ENCODE peak calls at places on chromosomes 13 and 19, in ten cellular contexts. One of them, this sample, is unnamed. For H3K4me1, the result is how much of the 10 kb centered on the place peaks cover.

GRCh38 chr13:99919132-99919531 is 52.4 kb downstream of the ZIC5 start:
- DNase-seq in fibroblast of lung: no peak
- DNase-seq in A673: no peak
- DNase-seq in neural progenitor cell: no peak
- DNase-seq in left lung: no peak
- DNase-seq in pancreas: no peak
- DNase-seq in CD8-positive, alpha-beta memory T cell: no peak
- DNase-seq in psoas muscle: no peak
- DNase-seq in GM23248: no peak
- DNase-seq in HCT116: no peak
- DNase-seq in this sample: peak

GRCh38 chr13:26247011-26247410 is 6.9 kb upstream of the CDK8 start:
- DNase-seq in fibroblast of lung: no peak
- DNase-seq in A673: no peak
- DNase-seq in neural progenitor cell: no peak
- DNase-seq in left lung: no peak
- DNase-seq in pancreas: no peak
- DNase-seq in CD8-positive, alpha-beta memory T cell: no peak
- DNase-seq in psoas muscle: no peak
- DNase-seq in GM23248: no peak
- DNase-seq in HCT116: no peak
- DNase-seq in this sample: peak

GRCh38 chr13:29474991-29475390 is 120.5 kb downstream of the SLC7A1 start:
- DNase-seq in fibroblast of lung: peak
- DNase-seq in A673: no peak
- DNase-seq in neural progenitor cell: no peak
- DNase-seq in left lung: no peak
- DNase-seq in pancreas: no peak
- DNase-seq in CD8-positive, alpha-beta memory T cell: no peak
- DNase-seq in psoas muscle: no peak
- DNase-seq in GM23248: peak
- DNase-seq in HCT116: no peak
- DNase-seq in this sample: peak

GRCh38 chr19:15869109-15869555 is 28.7 kb downstream of the CYP4F2 start:
- DNase-seq in fibroblast of lung: peak
- DNase-seq in A673: peak
- DNase-seq in neural progenitor cell: no peak
- DNase-seq in left lung: no peak
- DNase-seq in pancreas: no peak
- DNase-seq in CD8-positive, alpha-beta memory T cell: peak
- DNase-seq in psoas muscle: no peak
- DNase-seq in GM23248: peak
- DNase-seq in HCT116: peak
- DNase-seq in this sample: peak

GRCh38 chr19:33167438-33167837 is 26.7 kb upstream of the LRP3 start:
- DNase-seq in fibroblast of lung: no peak
- DNase-seq in A673: no peak
- DNase-seq in neural progenitor cell: no peak
- DNase-seq in left lung: no peak
- DNase-seq in pancreas: no peak
- DNase-seq in CD8-positive, alpha-beta memory T cell: no peak
- DNase-seq in psoas muscle: no peak
- DNase-seq in GM23248: no peak
- DNase-seq in HCT116: no peak
- DNase-seq in this sample: no peak

GRCh38 chr13:30362869-30363268 is 55.5 kb upstream of the KATNAL1 start:
- DNase-seq in fibroblast of lung: no peak
- DNase-seq in A673: no peak
- DNase-seq in neural progenitor cell: no peak
- DNase-seq in left lung: no peak
- DNase-seq in pancreas: no peak
- DNase-seq in CD8-positive, alpha-beta memory T cell: no peak
- DNase-seq in psoas muscle: no peak
- DNase-seq in GM23248: peak
- DNase-seq in HCT116: no peak
- DNase-seq in this sample: no peak

GRCh38 chr13:106083620-106084350 is 451.7 kb downstream of the EFNB2 start:
- DNase-seq in fibroblast of lung: peak
- DNase-seq in A673: peak
- DNase-seq in neural progenitor cell: peak
- DNase-seq in left lung: no peak
- DNase-seq in pancreas: no peak
- DNase-seq in CD8-positive, alpha-beta memory T cell: no peak
- DNase-seq in psoas muscle: no peak
- DNase-seq in GM23248: peak
- DNase-seq in HCT116: peak
- DNase-seq in this sample: no peak

GRCh38 chr13:46668302-46668720 is 115.3 kb downstream of the LRCH1 start:
- DNase-seq in fibroblast of lung: peak
- DNase-seq in A673: peak
- DNase-seq in neural progenitor cell: no peak
- DNase-seq in left lung: peak
- DNase-seq in pancreas: no peak
- DNase-seq in CD8-positive, alpha-beta memory T cell: no peak
- DNase-seq in psoas muscle: no peak
- DNase-seq in GM23248: peak
- DNase-seq in HCT116: no peak
- DNase-seq in this sample: no peak

DNA sequence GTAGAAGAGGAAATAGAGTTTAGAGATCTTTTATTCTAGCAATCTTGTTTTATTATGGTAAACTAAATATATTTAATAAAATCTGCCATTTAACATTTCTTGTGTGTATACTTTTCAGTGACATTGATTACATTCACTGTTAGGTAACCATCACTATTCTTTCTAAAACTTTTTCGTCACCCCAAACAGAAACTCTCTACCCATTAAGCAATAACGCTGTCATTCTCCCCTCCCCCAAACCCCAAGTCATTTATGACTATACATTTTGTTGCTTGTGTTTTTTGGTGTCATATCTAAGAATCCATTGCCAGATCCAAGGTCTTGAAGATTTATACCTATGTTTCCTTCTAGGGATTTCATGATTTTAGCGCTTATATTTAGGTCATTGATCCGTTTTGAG is 10.6 kb downstream of the URI1 start:
- DNase-seq in fibroblast of lung: no peak
- DNase-seq in A673: no peak
- DNase-seq in neural progenitor cell: no peak
- DNase-seq in left lung: no peak
- DNase-seq in pancreas: no peak
- DNase-seq in CD8-positive, alpha-beta memory T cell: no peak
- DNase-seq in psoas muscle: no peak
- DNase-seq in GM23248: no peak
- DNase-seq in HCT116: no peak
- DNase-seq in this sample: no peak
- H3K27ac ChIP-seq in fibroblast of lung: no peak
- H3K27ac ChIP-seq in A673: peak
- H3K27ac ChIP-seq in neural progenitor cell: no peak
- H3K27ac ChIP-seq in left lung: no peak
- H3K27ac ChIP-seq in pancreas: no peak
- H3K27ac ChIP-seq in CD8-positive, alpha-beta memory T cell: no peak
- H3K27ac ChIP-seq in psoas muscle: no peak
- H3K27ac ChIP-seq in GM23248: no peak
- H3K27ac ChIP-seq in HCT116: no peak
- H3K27ac ChIP-seq in this sample: no peak

GRCh38 chr13:43572601-43573360 is 214.0 kb downstream of the ENOX1 start:
- DNase-seq in fibroblast of lung: no peak
- DNase-seq in A673: peak
- DNase-seq in neural progenitor cell: peak
- DNase-seq in left lung: no peak
- DNase-seq in pancreas: no peak
- DNase-seq in CD8-positive, alpha-beta memory T cell: no peak
- DNase-seq in psoas muscle: no peak
- DNase-seq in GM23248: peak
- DNase-seq in HCT116: no peak
- DNase-seq in this sample: peak

GRCh38 chr13:43567608-43568007 is 219.2 kb downstream of the ENOX1 start:
- DNase-seq in fibroblast of lung: peak
- DNase-seq in A673: no peak
- DNase-seq in neural progenitor cell: no peak
- DNase-seq in left lung: no peak
- DNase-seq in pancreas: no peak
- DNase-seq in CD8-positive, alpha-beta memory T cell: no peak
- DNase-seq in psoas muscle: no peak
- DNase-seq in GM23248: peak
- DNase-seq in HCT116: no peak
- DNase-seq in this sample: no peak

GRCh38 chr13:43573787-43574562 is 212.8 kb downstream of the ENOX1 start:
- DNase-seq in fibroblast of lung: peak
- DNase-seq in A673: peak
- DNase-seq in neural progenitor cell: no peak
- DNase-seq in left lung: no peak
- DNase-seq in pancreas: no peak
- DNase-seq in CD8-positive, alpha-beta memory T cell: no peak
- DNase-seq in psoas muscle: no peak
- DNase-seq in GM23248: no peak
- DNase-seq in HCT116: no peak
- DNase-seq in this sample: no peak

GRCh38 chr13:43573361-43573740 is 213.4 kb downstream of the ENOX1 start:
- DNase-seq in fibroblast of lung: no peak
- DNase-seq in A673: peak
- DNase-seq in neural progenitor cell: no peak
- DNase-seq in left lung: no peak
- DNase-seq in pancreas: no peak
- DNase-seq in CD8-positive, alpha-beta memory T cell: no peak
- DNase-seq in psoas muscle: no peak
- DNase-seq in GM23248: no peak
- DNase-seq in HCT116: no peak
- DNase-seq in this sample: no peak

GRCh38 chr13:43569688-43570087 is 217.1 kb downstream of the ENOX1 start:
- DNase-seq in fibroblast of lung: no peak
- DNase-seq in A673: no peak
- DNase-seq in neural progenitor cell: no peak
- DNase-seq in left lung: no peak
- DNase-seq in pancreas: no peak
- DNase-seq in CD8-positive, alpha-beta memory T cell: no peak
- DNase-seq in psoas muscle: no peak
- DNase-seq in GM23248: peak
- DNase-seq in HCT116: no peak
- DNase-seq in this sample: no peak
- H3K4me3 ChIP-seq in fibroblast of lung: no peak
- H3K4me3 ChIP-seq in A673: no peak
- H3K4me3 ChIP-seq in neural progenitor cell: no peak
- H3K4me3 ChIP-seq in left lung: no peak
- H3K4me3 ChIP-seq in pancreas: no peak
- H3K4me3 ChIP-seq in CD8-positive, alpha-beta memory T cell: no peak
- H3K4me3 ChIP-seq in psoas muscle: no peak
- H3K4me3 ChIP-seq in GM23248: no peak
- H3K4me3 ChIP-seq in HCT116: no peak
- H3K4me3 ChIP-seq in this sample: no peak

DNA sequence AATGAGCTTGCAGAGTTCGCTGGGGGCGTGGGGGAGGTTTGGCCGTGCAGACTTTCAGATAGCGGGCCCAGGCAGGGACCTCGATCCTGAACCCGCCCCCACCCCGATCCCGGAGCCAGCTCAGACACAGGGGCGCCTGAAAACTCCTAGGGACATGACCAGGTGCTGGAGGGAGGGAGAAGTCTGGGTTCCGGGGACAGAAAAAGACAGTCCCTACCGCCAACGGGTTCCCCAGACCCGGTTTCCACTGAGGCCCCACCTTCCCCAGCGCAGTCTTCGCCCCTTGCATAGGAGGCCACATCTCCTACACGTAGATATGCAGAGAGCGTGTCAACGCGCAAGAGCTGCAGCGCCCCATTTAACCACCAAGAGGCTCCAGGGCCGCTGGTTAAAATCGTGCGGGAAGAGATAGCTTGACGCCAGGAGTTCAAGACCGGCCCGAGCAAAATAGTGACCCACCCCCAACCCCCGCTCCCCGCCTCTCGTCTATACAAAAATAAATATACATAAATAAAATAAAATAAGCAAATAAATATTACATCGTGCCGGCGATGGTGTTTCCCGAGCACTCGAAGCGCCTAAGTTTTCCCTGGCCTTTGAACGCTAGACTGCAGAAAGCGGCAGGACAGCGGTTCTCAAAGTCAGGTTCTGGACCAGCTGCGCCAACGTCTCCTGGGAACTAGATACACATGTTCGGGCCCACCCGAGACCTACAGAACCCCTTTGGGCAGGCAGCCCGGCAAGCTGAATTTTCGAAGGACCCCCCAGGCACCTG is 8.3 kb downstream of the CCDC8 start:
- DNase-seq in fibroblast of lung: peak
- DNase-seq in A673: peak
- DNase-seq in neural progenitor cell: peak
- DNase-seq in left lung: no peak
- DNase-seq in pancreas: peak
- DNase-seq in CD8-positive, alpha-beta memory T cell: no peak
- DNase-seq in psoas muscle: peak
- DNase-seq in GM23248: no peak
- DNase-seq in HCT116: no peak
- DNase-seq in this sample: peak
- H3K4me1 ChIP-seq in fibroblast of lung: under half
- H3K4me1 ChIP-seq in A673: under half
- H3K4me1 ChIP-seq in neural progenitor cell: under half
- H3K4me1 ChIP-seq in left lung: under half
- H3K4me1 ChIP-seq in pancreas: under half
- H3K4me1 ChIP-seq in CD8-positive, alpha-beta memory T cell: under half
- H3K4me1 ChIP-seq in psoas muscle: under half
- H3K4me1 ChIP-seq in GM23248: under half
- H3K4me1 ChIP-seq in HCT116: under half
- H3K4me1 ChIP-seq in this sample: under half

GRCh38 chr19:35507561-35507960 is 5.9 kb downstream of the DMKN start:
- DNase-seq in fibroblast of lung: no peak
- DNase-seq in A673: no peak
- DNase-seq in neural progenitor cell: no peak
- DNase-seq in left lung: no peak
- DNase-seq in pancreas: no peak
- DNase-seq in CD8-positive, alpha-beta memory T cell: no peak
- DNase-seq in psoas muscle: no peak
- DNase-seq in GM23248: no peak
- DNase-seq in HCT116: no peak
- DNase-seq in this sample: no peak

GRCh38 chr19:35510626-35510964 is 2.9 kb downstream of the DMKN start:
- DNase-seq in fibroblast of lung: no peak
- DNase-seq in A673: no peak
- DNase-seq in neural progenitor cell: no peak
- DNase-seq in left lung: no peak
- DNase-seq in pancreas: no peak
- DNase-seq in CD8-positive, alpha-beta memory T cell: no peak
- DNase-seq in psoas muscle: no peak
- DNase-seq in GM23248: no peak
- DNase-seq in HCT116: no peak
- DNase-seq in this sample: no peak

GRCh38 chr19:35509861-35510625 is 3.4 kb downstream of the DMKN start:
- DNase-seq in fibroblast of lung: peak
- DNase-seq in A673: peak
- DNase-seq in neural progenitor cell: peak
- DNase-seq in left lung: peak
- DNase-seq in pancreas: peak
- DNase-seq in CD8-positive, alpha-beta memory T cell: peak
- DNase-seq in psoas muscle: peak
- DNase-seq in GM23248: peak
- DNase-seq in HCT116: peak
- DNase-seq in this sample: peak

GRCh38 chr19:35508129-35508528 is 5.3 kb downstream of the DMKN start:
- DNase-seq in fibroblast of lung: no peak
- DNase-seq in A673: no peak
- DNase-seq in neural progenitor cell: no peak
- DNase-seq in left lung: no peak
- DNase-seq in pancreas: no peak
- DNase-seq in CD8-positive, alpha-beta memory T cell: no peak
- DNase-seq in psoas muscle: no peak
- DNase-seq in GM23248: no peak
- DNase-seq in HCT116: no peak
- DNase-seq in this sample: no peak

DNA sequence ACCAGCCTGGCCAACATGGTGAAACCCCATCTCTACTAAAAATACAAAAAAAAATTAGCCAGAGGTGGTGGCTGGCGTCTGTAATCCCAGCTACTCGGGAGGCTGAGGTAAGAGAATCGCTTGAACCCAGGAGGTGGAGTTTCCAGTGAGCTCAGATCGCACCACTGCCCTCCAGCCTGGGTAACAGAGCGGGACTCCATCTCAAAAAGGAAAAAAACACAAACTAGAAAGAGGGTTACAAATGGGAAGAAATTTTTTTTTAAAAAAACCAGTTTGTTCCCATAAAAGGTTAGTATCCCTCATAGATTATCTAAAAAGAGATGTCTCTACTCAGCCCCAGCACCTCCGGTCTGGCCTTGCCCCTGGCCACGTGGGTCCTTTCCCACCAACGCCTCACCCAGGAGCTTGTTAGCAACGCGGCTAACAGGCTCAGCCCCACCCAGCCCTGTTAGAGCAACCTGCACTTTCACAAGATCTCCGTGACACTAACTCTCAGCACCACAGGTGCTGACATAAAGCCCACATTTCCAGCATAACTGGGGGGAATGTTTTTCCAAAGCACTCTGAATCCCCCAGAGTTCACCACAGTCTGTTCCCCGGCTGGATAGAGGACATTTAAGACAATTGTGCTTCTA is 4.3 kb downstream of the DMKN start:
- DNase-seq in fibroblast of lung: no peak
- DNase-seq in A673: no peak
- DNase-seq in neural progenitor cell: peak
- DNase-seq in left lung: peak
- DNase-seq in pancreas: peak
- DNase-seq in CD8-positive, alpha-beta memory T cell: peak
- DNase-seq in psoas muscle: no peak
- DNase-seq in GM23248: peak
- DNase-seq in HCT116: peak
- DNase-seq in this sample: no peak
- H3K27ac ChIP-seq in fibroblast of lung: no peak
- H3K27ac ChIP-seq in A673: no peak
- H3K27ac ChIP-seq in neural progenitor cell: no peak
- H3K27ac ChIP-seq in left lung: peak
- H3K27ac ChIP-seq in pancreas: peak
- H3K27ac ChIP-seq in CD8-positive, alpha-beta memory T cell: no peak
- H3K27ac ChIP-seq in psoas muscle: no peak
- H3K27ac ChIP-seq in GM23248: no peak
- H3K27ac ChIP-seq in HCT116: peak
- H3K27ac ChIP-seq in this sample: no peak